ENCODE peak calls at places on chromosomes 11 and 22, in ten cellular contexts. C is stomach, K is sigmoid colon, X is HCT116, F is SK-N-SH, A is H1, N is transverse colon, Z is upper lobe of left lung, V is Panc1, L is esophagus muscularis mucosa. O is an unnamed sample. For H3K9me3, the result is how much of the 10 kb centered on the place peaks cover.

GRCh38 chr11:27902981-27903624 is 202.8 kb upstream of the BDNF start:
- DNase-seq in C (no peak), K (no peak), X (no peak), F (no peak), A (no peak), N (no peak), Z (no peak), V (no peak), L (no peak), O (no peak)

GRCh38 chr22:19891350-19892248 is 36.9 kb upstream of the GNB1L start:
- DNase-seq in C (no peak), K (no peak), X (no peak), F (peak), A (peak), N (no peak), Z (no peak), V (no peak), L (no peak), O (no peak)

GRCh38 chr11:1291295-1292017 is 18.0 kb downstream of the TOLLIP start:
- DNase-seq in C (no peak), K (no peak), X (no peak), F (no peak), A (no peak), N (peak), Z (no peak), V (no peak), L (no peak), O (no peak)

GRCh38 chr11:86070435-86071056 is 1.7 kb upstream of the PICALM start:
- DNase-seq in C (no peak), K (no peak), X (no peak), F (no peak), A (no peak), N (no peak), Z (no peak), V (no peak), L (no peak), O (no peak)

GRCh38 chr22:17152971-17153370 is 6.1 kb downstream of the HDHD5 start:
- DNase-seq in C (no peak), K (no peak), X (no peak), F (no peak), A (no peak), N (peak), Z (no peak), V (no peak), L (no peak), O (no peak)

GRCh38 chr11:68212421-68213134 is 518 bp downstream of the KMT5B start:
- DNase-seq in C (peak), K (peak), X (peak), F (peak), A (no peak), N (peak), Z (peak), V (no peak), L (no peak), O (no peak)

GRCh38 chr11:70176940-70177689 is 26.0 kb upstream of the FADD start:
- DNase-seq in C (peak), K (no peak), X (peak), F (peak), A (peak), N (peak), Z (peak), V (no peak), L (no peak), O (no peak)

GRCh38 chr11:75812542-75813040 is 2.4 kb upstream of the UVRAG start:
- DNase-seq in C (no peak), K (no peak), X (no peak), F (no peak), A (no peak), N (no peak), Z (no peak), V (no peak), L (no peak), O (no peak)

GRCh38 chr11:80104196-80104595 is 663.4 kb upstream of the TENM4 start:
- DNase-seq in C (no peak), K (no peak), X (no peak), F (no peak), A (no peak), N (no peak), Z (no peak), V (no peak), L (no peak), O (no peak)

GRCh38 chr22:28429711-28430110 is 249.9 kb downstream of the TTC28 start:
- DNase-seq in C (no peak), K (no peak), X (no peak), F (no peak), A (no peak), N (no peak), Z (no peak), V (no peak), L (no peak), O (no peak)

GRCh38 chr22:37906364-37907008 is 389 bp downstream of the MICALL1 start:
- DNase-seq in C (no peak), K (peak), X (no peak), F (peak), A (no peak), N (peak), Z (no peak), V (no peak), L (no peak), O (no peak)
- TF ChIP-seq POLR2AphosphoS5 in C (no peak), K (no peak), X (no peak), F (no peak), A (no peak), N (no peak), Z (no peak), V (no peak), L (no peak), O (no peak)

GRCh38 chr22:47476226-47476625 is 713.8 kb downstream of the TBC1D22A start:
- DNase-seq in C (no peak), K (no peak), X (no peak), F (no peak), A (no peak), N (no peak), Z (no peak), V (no peak), L (peak), O (no peak)
- H3K9me3 ChIP-seq in C (under half), K (under half), X (under half), F (under half), A (half or more), N (under half), Z (under half), V (under half), L (under half), O (under half)

DNA sequence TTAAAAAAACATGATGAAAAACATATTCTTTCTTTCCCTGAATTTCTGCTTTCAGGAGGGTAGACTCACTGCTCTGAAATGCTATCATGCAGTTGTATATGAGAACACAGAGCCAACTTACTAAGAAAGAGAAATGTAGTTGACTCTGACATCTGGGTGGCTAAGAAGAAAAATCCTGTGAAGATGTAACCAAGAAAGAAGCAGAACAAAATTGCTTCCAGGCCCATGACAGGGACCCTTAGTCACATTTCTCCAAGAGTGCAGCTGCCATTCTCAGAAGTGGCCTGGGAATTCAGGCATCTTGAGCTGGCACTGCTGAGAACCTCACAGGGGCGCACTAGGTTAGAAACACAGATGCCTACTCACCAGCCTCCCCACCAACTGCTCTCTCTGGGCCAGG is 73.6 kb downstream of the RPL27A start:
- DNase-seq in C (no peak), K (peak), X (no peak), F (no peak), A (no peak), N (no peak), Z (no peak), V (no peak), L (no peak), O (no peak)
- TF ChIP-seq POLR2AphosphoS5 in C (no peak), K (no peak), X (no peak), F (no peak), A (no peak), N (no peak), Z (no peak), V (no peak), L (no peak), O (no peak)

DNA sequence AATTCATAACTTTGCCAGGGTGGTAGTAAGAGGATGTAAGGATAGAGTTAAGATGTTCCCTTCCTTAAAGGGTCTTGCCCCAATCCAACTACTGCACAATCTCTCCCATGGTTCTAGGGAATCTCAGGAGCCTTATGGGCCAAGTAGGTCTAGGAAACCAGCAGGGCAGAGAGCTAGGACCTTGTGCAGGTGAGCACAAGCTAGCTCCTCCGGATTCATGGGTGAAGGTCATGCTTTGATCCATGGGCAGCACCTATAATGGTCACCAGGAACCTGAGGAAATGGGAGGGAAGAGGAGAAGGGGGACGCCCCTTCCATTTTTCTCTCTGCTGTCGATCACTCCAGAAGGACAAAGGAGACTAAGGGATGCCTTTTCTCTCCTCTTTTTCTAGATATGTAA is 16.8 kb downstream of the KCNJ11 start:
- DNase-seq in C (no peak), K (no peak), X (peak), F (no peak), A (no peak), N (no peak), Z (no peak), V (no peak), L (no peak), O (no peak)
- H3K9me3 ChIP-seq in C (half or more), K (under half), X (under half), F (under half), A (half or more), N (under half), Z (under half), V (under half), L (under half), O (under half)

GRCh38 chr11:127651175-127651887 is 650.8 kb upstream of the KIRREL3 start:
- DNase-seq in C (no peak), K (no peak), X (no peak), F (no peak), A (no peak), N (no peak), Z (no peak), V (peak), L (no peak), O (no peak)
- TF ChIP-seq POLR2AphosphoS5 in C (no peak), K (no peak), X (no peak), F (no peak), A (no peak), N (no peak), Z (no peak), V (no peak), L (no peak), O (no peak)

GRCh38 chr22:47342446-47342845 is 580.0 kb downstream of the TBC1D22A start:
- DNase-seq in C (no peak), K (no peak), X (no peak), F (no peak), A (no peak), N (no peak), Z (no peak), V (no peak), L (peak), O (no peak)

GRCh38 chr22:47340851-47341436 is 578.5 kb downstream of the TBC1D22A start:
- DNase-seq in C (no peak), K (no peak), X (no peak), F (no peak), A (no peak), N (no peak), Z (no peak), V (no peak), L (peak), O (no peak)

GRCh38 chr22:47343611-47344010 is 581.2 kb downstream of the TBC1D22A start:
- DNase-seq in C (no peak), K (no peak), X (no peak), F (no peak), A (no peak), N (no peak), Z (no peak), V (no peak), L (peak), O (no peak)

GRCh38 chr22:47344414-47344813 is 582.0 kb downstream of the TBC1D22A start:
- DNase-seq in C (no peak), K (no peak), X (no peak), F (no peak), A (no peak), N (no peak), Z (no peak), V (no peak), L (no peak), O (no peak)

GRCh38 chr22:47341464-47341863 is 579.0 kb downstream of the TBC1D22A start:
- DNase-seq in C (no peak), K (no peak), X (no peak), F (no peak), A (no peak), N (no peak), Z (no peak), V (no peak), L (peak), O (no peak)
- H3K9me3 ChIP-seq in C (under half), K (under half), X (under half), F (under half), A (half or more), N (under half), Z (under half), V (under half), L (under half), O (under half)

GRCh38 chr11:108009497-108010360 is 1.0 kb downstream of the CUL5 start:
- DNase-seq in C (peak), K (no peak), X (no peak), F (peak), A (no peak), N (no peak), Z (peak), V (no peak), L (no peak), O (no peak)

GRCh38 chr11:108003623-108004022 is 5.1 kb upstream of the CUL5 start:
- DNase-seq in C (no peak), K (no peak), X (no peak), F (no peak), A (no peak), N (no peak), Z (no peak), V (no peak), L (no peak), O (no peak)

GRCh38 chr11:108012139-108012725 is 3.5 kb downstream of the CUL5 start:
- DNase-seq in C (no peak), K (no peak), X (no peak), F (no peak), A (no peak), N (no peak), Z (no peak), V (no peak), L (no peak), O (no peak)

GRCh38 chr11:108008656-108009496 is at the start of gene CUL5:
- DNase-seq in C (peak), K (peak), X (peak), F (peak), A (peak), N (peak), Z (peak), V (peak), L (peak), O (peak)

GRCh38 chr11:108007819-108008218 is 879 bp upstream of the CUL5 start:
- DNase-seq in C (no peak), K (no peak), X (no peak), F (no peak), A (no peak), N (no peak), Z (no peak), V (no peak), L (no peak), O (no peak)
- TF ChIP-seq POLR2AphosphoS5 in C (no peak), K (no peak), X (no peak), F (no peak), A (no peak), N (no peak), Z (no peak), V (no peak), L (no peak), O (no peak)

GRCh38 chr22:49099089-49099488 is 728.6 kb downstream of the BRD1 start:
- DNase-seq in C (no peak), K (no peak), X (no peak), F (no peak), A (no peak), N (no peak), Z (no peak), V (no peak), L (no peak), O (no peak)
- H3K9me3 ChIP-seq in C (under half), K (under half), X (under half), F (under half), A (under half), N (under half), Z (under half), V (under half), L (under half), O (under half)

DNA sequence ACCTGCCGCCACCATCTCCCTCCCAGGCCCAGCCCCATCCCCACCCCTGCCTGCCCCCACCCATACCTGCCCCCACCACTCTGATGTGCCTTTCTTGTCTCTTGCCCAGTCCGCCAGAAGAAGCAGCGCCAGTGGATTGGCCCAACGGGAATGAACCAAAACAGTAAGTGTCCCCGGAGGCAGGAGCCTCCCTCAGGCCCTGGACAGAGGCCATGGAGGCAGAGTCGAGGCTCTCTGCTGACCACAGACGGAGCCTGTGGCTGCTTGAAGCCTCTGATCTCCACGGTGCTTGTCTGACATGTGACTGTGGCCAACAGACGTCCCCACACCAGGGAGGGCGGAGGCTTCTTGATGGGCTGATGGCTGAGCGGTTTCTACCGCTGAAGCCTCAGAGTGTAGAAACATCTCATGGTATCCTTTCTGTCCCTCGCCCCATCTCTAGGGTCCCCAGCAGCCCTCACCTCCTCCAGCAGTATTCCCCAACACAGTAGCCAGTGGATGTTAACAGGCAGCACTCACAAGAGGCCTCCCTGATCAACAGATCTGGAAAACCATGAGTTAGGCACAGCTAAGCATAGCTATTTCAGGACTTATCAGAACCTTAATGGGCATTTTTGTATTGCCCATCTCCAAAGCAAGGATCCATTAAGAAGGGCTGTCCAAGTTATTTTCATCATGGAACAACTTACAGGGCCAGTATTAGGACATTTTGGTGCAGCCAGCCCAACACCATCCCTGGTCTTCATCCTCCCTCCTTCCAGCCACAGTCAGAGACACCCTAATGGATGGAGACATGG is 21.7 kb downstream of the CD5 start:
- DNase-seq in C (no peak), K (no peak), X (no peak), F (no peak), A (no peak), N (no peak), Z (no peak), V (no peak), L (no peak), O (no peak)
- TF ChIP-seq POLR2AphosphoS5 in C (no peak), K (no peak), X (no peak), F (no peak), A (no peak), N (no peak), Z (no peak), V (no peak), L (no peak), O (no peak)

GRCh38 chr22:49550766-49551362 is 276.8 kb downstream of the BRD1 start:
- DNase-seq in C (no peak), K (peak), X (no peak), F (no peak), A (no peak), N (no peak), Z (peak), V (no peak), L (no peak), O (no peak)
- H3K9me3 ChIP-seq in C (under half), K (under half), X (under half), F (under half), A (under half), N (under half), Z (under half), V (under half), L (under half), O (under half)

O was measured in SK-N-MC.